ENCODE peak calls at places on chromosomes 7 and 10, in ten cellular contexts. One of them, this sample, is unnamed.

GRCh38 chr10:131946880-131947279 is 34.8 kb downstream of the BNIP3 start:
- DNase-seq in natural killer cell: no peak
- DNase-seq in AG09309: no peak
- DNase-seq in IMR-90: no peak
- DNase-seq in colonic mucosa: no peak
- DNase-seq in astrocyte of the spinal cord: peak; percentile 21
- DNase-seq in GM12878: no peak
- DNase-seq in Peyer's patch: no peak
- DNase-seq in left ventricle myocardium inferior: no peak
- DNase-seq in cardiac fibroblast: no peak
- DNase-seq in this sample: no peak

GRCh38 chr7:2938514-2939192 is 94.5 kb upstream of the GNA12 start:
- DNase-seq in natural killer cell: no peak
- DNase-seq in AG09309: no peak
- DNase-seq in IMR-90: no peak
- DNase-seq in colonic mucosa: no peak
- DNase-seq in astrocyte of the spinal cord: no peak
- DNase-seq in GM12878: no peak
- DNase-seq in Peyer's patch: peak; percentile 36
- DNase-seq in left ventricle myocardium inferior: no peak
- DNase-seq in cardiac fibroblast: no peak
- DNase-seq in this sample: no peak

GRCh38 chr10:91511549-91512330 is 101.6 kb downstream of the HECTD2 start:
- DNase-seq in natural killer cell: no peak
- DNase-seq in AG09309: peak; percentile 61
- DNase-seq in IMR-90: peak; percentile 90
- DNase-seq in colonic mucosa: no peak
- DNase-seq in astrocyte of the spinal cord: peak; percentile 78
- DNase-seq in GM12878: no peak
- DNase-seq in Peyer's patch: no peak
- DNase-seq in left ventricle myocardium inferior: no peak
- DNase-seq in cardiac fibroblast: peak; percentile 48
- DNase-seq in this sample: no peak

GRCh38 chr10:104322416-104322782 is 15.9 kb downstream of the ITPRIP start:
- DNase-seq in natural killer cell: no peak
- DNase-seq in AG09309: no peak
- DNase-seq in IMR-90: no peak
- DNase-seq in colonic mucosa: no peak
- DNase-seq in astrocyte of the spinal cord: no peak
- DNase-seq in GM12878: no peak
- DNase-seq in Peyer's patch: peak; percentile 57
- DNase-seq in left ventricle myocardium inferior: no peak
- DNase-seq in cardiac fibroblast: no peak
- DNase-seq in this sample: no peak

GRCh38 chr10:30791197-30791611 is 161.7 kb upstream of the LYZL2 start:
- DNase-seq in natural killer cell: no peak
- DNase-seq in AG09309: no peak
- DNase-seq in IMR-90: no peak
- DNase-seq in colonic mucosa: peak; percentile 39
- DNase-seq in astrocyte of the spinal cord: peak; percentile 23
- DNase-seq in GM12878: no peak
- DNase-seq in Peyer's patch: no peak
- DNase-seq in left ventricle myocardium inferior: no peak
- DNase-seq in cardiac fibroblast: no peak
- DNase-seq in this sample: no peak

GRCh38 chr7:70952311-70952710 is 179.6 kb upstream of the GALNT17 start:
- DNase-seq in natural killer cell: no peak
- DNase-seq in AG09309: no peak
- DNase-seq in IMR-90: no peak
- DNase-seq in colonic mucosa: no peak
- DNase-seq in astrocyte of the spinal cord: no peak
- DNase-seq in GM12878: no peak
- DNase-seq in Peyer's patch: no peak
- DNase-seq in left ventricle myocardium inferior: no peak
- DNase-seq in cardiac fibroblast: no peak
- DNase-seq in this sample: no peak

GRCh38 chr7:35015346-35015859 is 21.9 kb downstream of the DPY19L1 start:
- DNase-seq in natural killer cell: no peak
- DNase-seq in AG09309: no peak
- DNase-seq in IMR-90: peak; percentile 38
- DNase-seq in colonic mucosa: no peak
- DNase-seq in astrocyte of the spinal cord: peak; percentile 26
- DNase-seq in GM12878: no peak
- DNase-seq in Peyer's patch: no peak
- DNase-seq in left ventricle myocardium inferior: no peak
- DNase-seq in cardiac fibroblast: no peak
- DNase-seq in this sample: no peak

GRCh38 chr10:86170255-86171153 is 196.1 kb downstream of the GRID1 start:
- DNase-seq in natural killer cell: no peak
- DNase-seq in AG09309: no peak
- DNase-seq in IMR-90: no peak
- DNase-seq in colonic mucosa: no peak
- DNase-seq in astrocyte of the spinal cord: no peak
- DNase-seq in GM12878: peak; percentile 25
- DNase-seq in Peyer's patch: peak; percentile 26
- DNase-seq in left ventricle myocardium inferior: no peak
- DNase-seq in cardiac fibroblast: no peak
- DNase-seq in this sample: no peak

GRCh38 chr10:34314457-34314856 is 500.6 kb downstream of the PARD3 start:
- DNase-seq in natural killer cell: no peak
- DNase-seq in AG09309: no peak
- DNase-seq in IMR-90: no peak
- DNase-seq in colonic mucosa: no peak
- DNase-seq in astrocyte of the spinal cord: no peak
- DNase-seq in GM12878: no peak
- DNase-seq in Peyer's patch: no peak
- DNase-seq in left ventricle myocardium inferior: no peak
- DNase-seq in cardiac fibroblast: no peak
- DNase-seq in this sample: no peak

GRCh38 chr7:100093925-100094486 is 5.2 kb downstream of the COPS6 start:
- DNase-seq in natural killer cell: no peak
- DNase-seq in AG09309: no peak
- DNase-seq in IMR-90: no peak
- DNase-seq in colonic mucosa: no peak
- DNase-seq in astrocyte of the spinal cord: no peak
- DNase-seq in GM12878: no peak
- DNase-seq in Peyer's patch: no peak
- DNase-seq in left ventricle myocardium inferior: no peak
- DNase-seq in cardiac fibroblast: no peak
- DNase-seq in this sample: no peak

GRCh38 chr7:40474790-40475680 is 340.2 kb downstream of the SUGCT start:
- DNase-seq in natural killer cell: no peak
- DNase-seq in AG09309: no peak
- DNase-seq in IMR-90: no peak
- DNase-seq in colonic mucosa: no peak
- DNase-seq in astrocyte of the spinal cord: no peak
- DNase-seq in GM12878: peak; percentile 31
- DNase-seq in Peyer's patch: no peak
- DNase-seq in left ventricle myocardium inferior: no peak
- DNase-seq in cardiac fibroblast: no peak
- DNase-seq in this sample: no peak

GRCh38 chr10:124874-125273 is 10.4 kb upstream of the ZMYND11 start:
- DNase-seq in natural killer cell: no peak
- DNase-seq in AG09309: no peak
- DNase-seq in IMR-90: no peak
- DNase-seq in colonic mucosa: no peak
- DNase-seq in astrocyte of the spinal cord: no peak
- DNase-seq in GM12878: no peak
- DNase-seq in Peyer's patch: no peak
- DNase-seq in left ventricle myocardium inferior: no peak
- DNase-seq in cardiac fibroblast: no peak
- DNase-seq in this sample: no peak

GRCh38 chr10:113907166-113907565 is 52.7 kb downstream of the NHLRC2 start:
- DNase-seq in natural killer cell: no peak
- DNase-seq in AG09309: no peak
- DNase-seq in IMR-90: peak; percentile 29
- DNase-seq in colonic mucosa: no peak
- DNase-seq in astrocyte of the spinal cord: peak; percentile 91
- DNase-seq in GM12878: no peak
- DNase-seq in Peyer's patch: no peak
- DNase-seq in left ventricle myocardium inferior: no peak
- DNase-seq in cardiac fibroblast: peak; percentile 31
- DNase-seq in this sample: no peak

GRCh38 chr10:114552050-114552449 is 106.0 kb downstream of the ABLIM1 start:
- DNase-seq in natural killer cell: no peak
- DNase-seq in AG09309: no peak
- DNase-seq in IMR-90: no peak
- DNase-seq in colonic mucosa: no peak
- DNase-seq in astrocyte of the spinal cord: no peak
- DNase-seq in GM12878: no peak
- DNase-seq in Peyer's patch: no peak
- DNase-seq in left ventricle myocardium inferior: no peak
- DNase-seq in cardiac fibroblast: no peak
- DNase-seq in this sample: no peak

GRCh38 chr10:33695536-33695935 is 361.1 kb upstream of the NRP1 start:
- DNase-seq in natural killer cell: no peak
- DNase-seq in AG09309: no peak
- DNase-seq in IMR-90: no peak
- DNase-seq in colonic mucosa: no peak
- DNase-seq in astrocyte of the spinal cord: no peak
- DNase-seq in GM12878: no peak
- DNase-seq in Peyer's patch: no peak
- DNase-seq in left ventricle myocardium inferior: no peak
- DNase-seq in cardiac fibroblast: no peak
- DNase-seq in this sample: no peak

GRCh38 chr10:122504551-122504950 is 43.2 kb downstream of the HTRA1 start:
- DNase-seq in natural killer cell: no peak
- DNase-seq in AG09309: peak; percentile 72
- DNase-seq in IMR-90: peak; percentile 94
- DNase-seq in colonic mucosa: peak; percentile 78
- DNase-seq in astrocyte of the spinal cord: peak; percentile 96
- DNase-seq in GM12878: no peak
- DNase-seq in Peyer's patch: peak; percentile 74
- DNase-seq in left ventricle myocardium inferior: peak; percentile 92
- DNase-seq in cardiac fibroblast: peak; percentile 94
- DNase-seq in this sample: no peak

GRCh38 chr10:114491419-114491818 is 87.1 kb upstream of the AFAP1L2 start:
- DNase-seq in natural killer cell: no peak
- DNase-seq in AG09309: no peak
- DNase-seq in IMR-90: no peak
- DNase-seq in colonic mucosa: no peak
- DNase-seq in astrocyte of the spinal cord: no peak
- DNase-seq in GM12878: no peak
- DNase-seq in Peyer's patch: peak; percentile 52
- DNase-seq in left ventricle myocardium inferior: peak; percentile 48
- DNase-seq in cardiac fibroblast: no peak
- DNase-seq in this sample: no peak

GRCh38 chr10:59079386-59080226 is 96.8 kb upstream of the PHYHIPL start:
- DNase-seq in natural killer cell: no peak
- DNase-seq in AG09309: peak; percentile 21
- DNase-seq in IMR-90: peak; percentile 75
- DNase-seq in colonic mucosa: no peak
- DNase-seq in astrocyte of the spinal cord: peak; percentile 79
- DNase-seq in GM12878: no peak
- DNase-seq in Peyer's patch: no peak
- DNase-seq in left ventricle myocardium inferior: no peak
- DNase-seq in cardiac fibroblast: peak; percentile 71
- DNase-seq in this sample: no peak

GRCh38 chr10:131745591-131745990 is 155.2 kb upstream of the PPP2R2D start:
- DNase-seq in natural killer cell: no peak
- DNase-seq in AG09309: no peak
- DNase-seq in IMR-90: no peak
- DNase-seq in colonic mucosa: no peak
- DNase-seq in astrocyte of the spinal cord: no peak
- DNase-seq in GM12878: no peak
- DNase-seq in Peyer's patch: peak; percentile 23
- DNase-seq in left ventricle myocardium inferior: no peak
- DNase-seq in cardiac fibroblast: no peak
- DNase-seq in this sample: no peak

DNA sequence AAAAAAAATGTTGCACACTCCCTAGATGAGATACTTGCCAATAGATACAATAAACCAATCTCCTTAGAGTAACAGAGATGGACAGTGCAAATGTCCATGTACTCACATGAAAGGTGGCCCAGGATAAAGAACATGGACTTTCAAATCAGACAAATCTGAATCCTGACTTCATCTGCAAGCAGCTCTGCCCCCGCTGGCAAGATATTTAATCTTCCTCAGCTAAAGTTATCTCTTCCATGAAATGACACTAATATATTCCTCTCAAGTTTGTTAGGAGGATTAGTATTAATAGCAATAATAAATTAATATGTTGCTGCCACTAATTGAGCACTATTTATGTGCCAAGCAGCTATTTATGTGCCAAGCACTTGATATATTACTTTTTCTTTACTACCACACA is 148.6 kb upstream of the YAE1 start:
- DNase-seq in natural killer cell: no peak
- DNase-seq in AG09309: no peak
- DNase-seq in IMR-90: no peak
- DNase-seq in colonic mucosa: no peak
- DNase-seq in astrocyte of the spinal cord: no peak
- DNase-seq in GM12878: no peak
- DNase-seq in Peyer's patch: no peak
- DNase-seq in left ventricle myocardium inferior: no peak
- DNase-seq in cardiac fibroblast: no peak
- DNase-seq in this sample: no peak
- TF ChIP-seq CTCF in natural killer cell: no peak
- TF ChIP-seq CTCF in AG09309: no peak
- TF ChIP-seq CTCF in IMR-90: no peak
- TF ChIP-seq CTCF in colonic mucosa: no peak
- TF ChIP-seq CTCF in astrocyte of the spinal cord: no peak
- TF ChIP-seq CTCF in GM12878: no peak
- TF ChIP-seq CTCF in Peyer's patch: no peak
- TF ChIP-seq CTCF in left ventricle myocardium inferior: no peak
- TF ChIP-seq CTCF in cardiac fibroblast: no peak
- TF ChIP-seq CTCF in this sample: no peak

GRCh38 chr7:7816084-7816483 is 97.7 kb upstream of the RPA3 start:
- DNase-seq in natural killer cell: no peak
- DNase-seq in AG09309: no peak
- DNase-seq in IMR-90: no peak
- DNase-seq in colonic mucosa: no peak
- DNase-seq in astrocyte of the spinal cord: no peak
- DNase-seq in GM12878: peak; percentile 85
- DNase-seq in Peyer's patch: no peak
- DNase-seq in left ventricle myocardium inferior: no peak
- DNase-seq in cardiac fibroblast: no peak
- DNase-seq in this sample: no peak
- TF ChIP-seq CTCF in natural killer cell: no peak
- TF ChIP-seq CTCF in AG09309: no peak
- TF ChIP-seq CTCF in IMR-90: no peak
- TF ChIP-seq CTCF in colonic mucosa: no peak
- TF ChIP-seq CTCF in astrocyte of the spinal cord: no peak
- TF ChIP-seq CTCF in GM12878: no peak
- TF ChIP-seq CTCF in Peyer's patch: no peak
- TF ChIP-seq CTCF in left ventricle myocardium inferior: no peak
- TF ChIP-seq CTCF in cardiac fibroblast: no peak
- TF ChIP-seq CTCF in this sample: no peak

GRCh38 chr10:119103687-119104652 is at the start of gene DENND10:
- DNase-seq in natural killer cell: peak; percentile 69
- DNase-seq in AG09309: no peak
- DNase-seq in IMR-90: peak; percentile 72
- DNase-seq in colonic mucosa: peak; percentile 86
- DNase-seq in astrocyte of the spinal cord: peak; percentile 81
- DNase-seq in GM12878: no peak
- DNase-seq in Peyer's patch: peak; percentile 91
- DNase-seq in left ventricle myocardium inferior: peak; percentile 85
- DNase-seq in cardiac fibroblast: peak; percentile 91
- DNase-seq in this sample: peak; percentile 48
- TF ChIP-seq CTCF in natural killer cell: no peak
- TF ChIP-seq CTCF in AG09309: no peak
- TF ChIP-seq CTCF in IMR-90: no peak
- TF ChIP-seq CTCF in colonic mucosa: no peak
- TF ChIP-seq CTCF in astrocyte of the spinal cord: no peak
- TF ChIP-seq CTCF in GM12878: no peak
- TF ChIP-seq CTCF in Peyer's patch: peak; percentile 26
- TF ChIP-seq CTCF in left ventricle myocardium inferior: peak; percentile 34
- TF ChIP-seq CTCF in cardiac fibroblast: no peak
- TF ChIP-seq CTCF in this sample: no peak

GRCh38 chr10:48574817-48575380 is 30.0 kb downstream of the ARHGAP22 start:
- DNase-seq in natural killer cell: no peak
- DNase-seq in AG09309: no peak
- DNase-seq in IMR-90: no peak
- DNase-seq in colonic mucosa: no peak
- DNase-seq in astrocyte of the spinal cord: no peak
- DNase-seq in GM12878: no peak
- DNase-seq in Peyer's patch: no peak
- DNase-seq in left ventricle myocardium inferior: no peak
- DNase-seq in cardiac fibroblast: no peak
- DNase-seq in this sample: no peak
- TF ChIP-seq CTCF in natural killer cell: no peak
- TF ChIP-seq CTCF in AG09309: no peak
- TF ChIP-seq CTCF in IMR-90: no peak
- TF ChIP-seq CTCF in colonic mucosa: no peak
- TF ChIP-seq CTCF in astrocyte of the spinal cord: no peak
- TF ChIP-seq CTCF in GM12878: no peak
- TF ChIP-seq CTCF in Peyer's patch: no peak
- TF ChIP-seq CTCF in left ventricle myocardium inferior: no peak
- TF ChIP-seq CTCF in cardiac fibroblast: no peak
- TF ChIP-seq CTCF in this sample: no peak

This sample was measured in D721Med.